ENCODE peak calls at places on chromosomes 3 and 15, in four cellular contexts. One of them, this sample, is unnamed. For H3K4me1, the result is how much of the 10 kb centered on the place peaks cover.

GRCh38 chr15:72227192-72227586 is 3.8 kb downstream of the PKM start:
- DNase-seq in A549: peak
- DNase-seq in lung: no peak
- DNase-seq in testis: no peak
- DNase-seq in this sample: no peak

GRCh38 chr3:146709969-146710368 is 104.8 kb upstream of the PLSCR5 start:
- DNase-seq in A549: no peak
- DNase-seq in lung: no peak
- DNase-seq in testis: no peak
- DNase-seq in this sample: no peak

GRCh38 chr15:87200149-87200548 is 1056.4 kb downstream of the NTRK3 start:
- DNase-seq in A549: no peak
- DNase-seq in lung: no peak
- DNase-seq in testis: no peak
- DNase-seq in this sample: peak

GRCh38 chr3:184372296-184372821 is 5.6 kb downstream of the THPO start:
- DNase-seq in A549: no peak
- DNase-seq in lung: no peak
- DNase-seq in testis: no peak
- DNase-seq in this sample: no peak

GRCh38 chr3:99938270-99938955 is 120.8 kb downstream of the CMSS1 start:
- DNase-seq in A549: no peak
- DNase-seq in lung: no peak
- DNase-seq in testis: no peak
- DNase-seq in this sample: no peak

GRCh38 chr3:13885704-13886010 is 5.8 kb upstream of the WNT7A start:
- DNase-seq in A549: no peak
- DNase-seq in lung: no peak
- DNase-seq in testis: peak
- DNase-seq in this sample: peak

GRCh38 chr15:95448531-95449210 is 881.8 kb upstream of the NR2F2 start:
- DNase-seq in A549: no peak
- DNase-seq in lung: no peak
- DNase-seq in testis: no peak
- DNase-seq in this sample: no peak

GRCh38 chr3:37628711-37629301 is 232.9 kb upstream of the CTDSPL start:
- DNase-seq in A549: no peak
- DNase-seq in lung: no peak
- DNase-seq in testis: no peak
- DNase-seq in this sample: peak

GRCh38 chr3:140216249-140216648 is 281.3 kb downstream of the CLSTN2 start:
- DNase-seq in A549: peak
- DNase-seq in lung: no peak
- DNase-seq in testis: no peak
- DNase-seq in this sample: no peak

GRCh38 chr15:78387678-78388077 is 47.5 kb downstream of the CRABP1 start:
- DNase-seq in A549: no peak
- DNase-seq in lung: no peak
- DNase-seq in testis: no peak
- DNase-seq in this sample: no peak

GRCh38 chr15:49155110-49155833 is at the start of gene COPS2:
- DNase-seq in A549: peak
- DNase-seq in lung: peak
- DNase-seq in testis: peak
- DNase-seq in this sample: peak

GRCh38 chr15:49151831-49152230 is 3.6 kb downstream of the COPS2 start:
- DNase-seq in A549: no peak
- DNase-seq in lung: no peak
- DNase-seq in testis: no peak
- DNase-seq in this sample: no peak

GRCh38 chr15:49154359-49154758 is 1.0 kb downstream of the COPS2 start:
- DNase-seq in A549: no peak
- DNase-seq in lung: no peak
- DNase-seq in testis: no peak
- DNase-seq in this sample: no peak

GRCh38 chr15:49154799-49155109 is 645 bp downstream of the COPS2 start:
- DNase-seq in A549: no peak
- DNase-seq in lung: no peak
- DNase-seq in testis: no peak
- DNase-seq in this sample: no peak

DNA sequence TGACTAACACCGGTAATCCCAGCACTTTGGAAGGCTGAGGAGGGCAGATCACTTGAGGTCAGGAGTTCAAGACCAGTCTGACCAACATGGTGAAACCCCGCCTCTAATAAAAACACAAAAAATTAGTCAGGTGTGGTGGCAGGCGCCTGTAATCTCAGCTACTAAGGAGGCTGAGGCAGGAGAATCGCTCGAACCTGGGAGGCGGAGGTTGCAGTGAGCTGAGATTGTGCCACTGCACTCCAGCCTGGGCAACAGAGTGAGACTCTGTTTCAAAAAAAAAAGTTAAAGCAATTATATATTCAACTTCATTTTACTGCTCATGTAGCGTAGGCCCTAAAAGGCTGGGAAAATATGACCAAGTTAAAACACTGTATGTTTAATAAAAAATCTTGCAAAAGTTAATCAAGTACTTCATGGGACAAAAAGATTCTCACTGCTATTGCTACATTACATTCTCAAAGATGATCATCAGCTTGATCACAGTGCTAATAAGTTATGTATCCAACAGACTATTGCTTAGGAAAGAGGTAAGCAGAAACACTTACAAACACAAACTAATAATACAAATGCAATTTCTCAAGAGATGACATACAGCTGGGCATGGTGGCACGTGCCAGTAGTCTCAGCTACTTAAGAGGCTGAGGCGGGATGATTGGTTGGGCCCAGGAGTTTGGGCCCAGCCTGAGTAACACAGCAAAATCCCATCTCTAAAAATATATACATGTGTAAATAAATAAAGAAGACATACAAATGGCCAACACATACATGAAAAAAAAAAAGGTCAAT is 2.7 kb downstream of the COPS2 start:
- DNase-seq in A549: no peak
- DNase-seq in lung: no peak
- DNase-seq in testis: no peak
- DNase-seq in this sample: no peak
- H3K4me1 ChIP-seq in A549: under half
- H3K4me1 ChIP-seq in lung: under half
- H3K4me1 ChIP-seq in testis: under half
- H3K4me1 ChIP-seq in this sample: under half

GRCh38 chr3:152323834-152324233 is 55.1 kb downstream of the MBNL1 start:
- DNase-seq in A549: no peak
- DNase-seq in lung: no peak
- DNase-seq in testis: no peak
- DNase-seq in this sample: no peak

GRCh38 chr3:152322756-152323155 is 54.0 kb downstream of the MBNL1 start:
- DNase-seq in A549: no peak
- DNase-seq in lung: no peak
- DNase-seq in testis: no peak
- DNase-seq in this sample: no peak

GRCh38 chr3:152328841-152329240 is 60.1 kb downstream of the MBNL1 start:
- DNase-seq in A549: peak
- DNase-seq in lung: no peak
- DNase-seq in testis: no peak
- DNase-seq in this sample: no peak

GRCh38 chr3:152321806-152322377 is 53.2 kb downstream of the MBNL1 start:
- DNase-seq in A549: no peak
- DNase-seq in lung: no peak
- DNase-seq in testis: no peak
- DNase-seq in this sample: no peak

GRCh38 chr3:152325136-152325535 is 56.4 kb downstream of the MBNL1 start:
- DNase-seq in A549: no peak
- DNase-seq in lung: no peak
- DNase-seq in testis: no peak
- DNase-seq in this sample: no peak
- H3K4me1 ChIP-seq in A549: half or more
- H3K4me1 ChIP-seq in lung: under half
- H3K4me1 ChIP-seq in testis: under half
- H3K4me1 ChIP-seq in this sample: half or more

GRCh38 chr3:120017692-120018091 is 76.6 kb downstream of the GSK3B start:
- DNase-seq in A549: no peak
- DNase-seq in lung: no peak
- DNase-seq in testis: no peak
- DNase-seq in this sample: no peak
- H3K4me1 ChIP-seq in A549: under half
- H3K4me1 ChIP-seq in lung: under half
- H3K4me1 ChIP-seq in testis: under half
- H3K4me1 ChIP-seq in this sample: half or more

DNA sequence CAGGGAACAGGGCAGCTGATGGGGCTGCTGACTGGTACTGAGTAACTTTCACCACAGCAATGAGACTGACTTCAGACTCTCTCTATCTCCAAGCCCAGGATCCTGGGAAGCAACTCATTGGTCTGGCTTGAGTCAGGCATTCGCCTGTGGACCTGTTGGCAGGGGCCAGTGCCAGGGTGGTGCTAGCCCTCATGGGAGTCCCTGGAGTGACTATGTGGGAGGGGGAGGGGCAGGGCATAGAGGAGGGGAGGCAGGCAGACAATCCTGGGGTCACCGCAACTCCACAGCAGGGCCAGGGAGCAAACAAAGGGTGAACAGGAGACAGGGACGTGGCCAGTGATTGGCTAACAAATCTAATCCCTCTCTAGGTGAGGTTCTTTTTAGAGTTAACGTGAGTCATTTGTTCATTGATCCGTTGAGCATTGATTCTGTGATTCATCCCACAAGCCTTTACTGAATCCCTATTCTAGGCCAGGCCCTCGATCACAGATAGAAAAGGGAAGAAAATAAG is 71.8 kb downstream of the CEMIP start:
- DNase-seq in A549: no peak
- DNase-seq in lung: no peak
- DNase-seq in testis: no peak
- DNase-seq in this sample: no peak
- H3K4me1 ChIP-seq in A549: under half
- H3K4me1 ChIP-seq in lung: under half
- H3K4me1 ChIP-seq in testis: under half
- H3K4me1 ChIP-seq in this sample: under half

GRCh38 chr15:58469432-58470353 is 37.9 kb downstream of the LIPC start:
- DNase-seq in A549: peak
- DNase-seq in lung: peak
- DNase-seq in testis: no peak
- DNase-seq in this sample: no peak
- H3K4me1 ChIP-seq in A549: half or more
- H3K4me1 ChIP-seq in lung: under half
- H3K4me1 ChIP-seq in testis: under half
- H3K4me1 ChIP-seq in this sample: under half

DNA sequence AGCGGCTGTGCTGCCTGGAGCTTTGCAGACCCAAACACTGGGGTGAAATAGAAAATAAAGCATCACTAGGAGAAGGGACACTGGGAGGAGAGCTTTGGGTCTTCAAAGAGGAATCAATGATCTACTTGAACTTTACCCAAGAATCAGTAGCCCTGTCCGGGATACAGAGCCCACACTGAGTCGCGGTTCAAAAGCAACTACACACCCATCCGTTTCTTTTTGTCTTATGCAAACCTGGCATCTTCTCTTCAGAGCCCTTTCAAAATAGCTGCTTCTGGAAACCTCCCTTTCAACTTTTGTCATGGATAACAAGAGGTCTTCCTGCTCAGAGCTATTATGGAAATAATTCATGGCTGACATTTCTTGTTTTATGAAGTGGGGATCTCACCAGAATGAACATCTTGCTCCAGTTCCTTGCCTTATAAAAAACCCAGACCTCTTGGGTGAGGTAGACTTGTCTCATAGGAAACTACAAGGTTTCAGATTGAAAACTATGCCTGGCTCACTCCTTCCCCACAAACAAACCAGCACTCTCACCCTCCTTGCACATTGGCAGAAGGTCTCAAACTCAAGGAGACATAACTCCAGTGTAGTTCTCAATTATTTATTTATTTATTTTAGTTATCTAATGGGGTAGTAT is 115.1 kb upstream of the ARHGEF3 start:
- DNase-seq in A549: no peak
- DNase-seq in lung: no peak
- DNase-seq in testis: no peak
- DNase-seq in this sample: no peak
- H3K4me1 ChIP-seq in A549: under half
- H3K4me1 ChIP-seq in lung: under half
- H3K4me1 ChIP-seq in testis: under half
- H3K4me1 ChIP-seq in this sample: under half